ENCODE peak calls at places on chromosomes 12 and 14, in five cellular contexts. K is NCI-H82, R is foreskin keratinocyte, G is mucosa of gallbladder, Y is Peyer's patch. F is an unnamed sample.

GRCh38 chr14:50366115-50366514 is 30.6 kb downstream of the CDKL1 start:
- DNase-seq in K (no peak), R (no peak), G (no peak), Y (peak), F (no peak)

GRCh38 chr14:104732931-104733681 is 9.1 kb downstream of the ADSS1 start:
- DNase-seq in K (no peak), R (peak), G (peak), Y (peak), F (no peak)

GRCh38 chr12:68359669-68360068 is 27.5 kb upstream of the MDM1 start:
- DNase-seq in K (no peak), R (no peak), G (no peak), Y (no peak), F (no peak)

GRCh38 chr12:2598001-2598400 is 196.8 kb upstream of the FKBP4 start:
- DNase-seq in K (no peak), R (no peak), G (no peak), Y (no peak), F (no peak)

GRCh38 chr12:75725505-75726120 is 214.2 kb upstream of the KRR1 start:
- DNase-seq in K (peak), R (peak), G (no peak), Y (no peak), F (peak)

GRCh38 chr14:39217214-39217879 is 16.4 kb upstream of the MIA2 start:
- DNase-seq in K (no peak), R (no peak), G (no peak), Y (no peak), F (no peak)

GRCh38 chr12:63394994-63395393 is 244.0 kb upstream of the AVPR1A start:
- DNase-seq in K (no peak), R (no peak), G (no peak), Y (no peak), F (no peak)

GRCh38 chr12:43011383-43011926 is 421.9 kb upstream of the PRICKLE1 start:
- DNase-seq in K (no peak), R (no peak), G (no peak), Y (no peak), F (no peak)

GRCh38 chr12:44154128-44154527 is 318.2 kb downstream of the TMEM117 start:
- DNase-seq in K (no peak), R (no peak), G (no peak), Y (no peak), F (no peak)

GRCh38 chr14:94392510-94392935 is 4.1 kb upstream of the SERPINA1 start:
- DNase-seq in K (no peak), R (no peak), G (peak), Y (no peak), F (peak)

GRCh38 chr12:6328945-6329692 is 12.8 kb downstream of the TNFRSF1A start:
- DNase-seq in K (no peak), R (no peak), G (no peak), Y (no peak), F (no peak)

GRCh38 chr14:36771256-36771655 is 109.6 kb downstream of the PAX9 start:
- DNase-seq in K (no peak), R (no peak), G (peak), Y (no peak), F (no peak)

GRCh38 chr12:106115450-106115849 is 23.3 kb downstream of the NUAK1 start:
- DNase-seq in K (no peak), R (no peak), G (no peak), Y (no peak), F (no peak)

GRCh38 chr12:12718853-12719252 is 1.7 kb downstream of the CDKN1B start:
- DNase-seq in K (peak), R (peak), G (no peak), Y (no peak), F (no peak)

GRCh38 chr12:72273499-72273837 is 1.3 kb downstream of the TRHDE start:
- DNase-seq in K (no peak), R (no peak), G (no peak), Y (peak), F (no peak)

GRCh38 chr12:50567926-50568325 is 63.1 kb downstream of the DIP2B start:
- DNase-seq in K (no peak), R (no peak), G (no peak), Y (no peak), F (no peak)

GRCh38 chr12:7100239-7100638 is 8.0 kb upstream of the C1R start:
- DNase-seq in K (no peak), R (no peak), G (no peak), Y (no peak), F (no peak)

GRCh38 chr14:54797556-54797955 is 105.1 kb downstream of the GCH1 start:
- DNase-seq in K (no peak), R (no peak), G (no peak), Y (no peak), F (no peak)

F was measured in HS-5.